ENCODE peak calls at places on chromosomes 5 and 9, in five cellular contexts. X is effector CD4-positive, alpha-beta T cell; W is NCI-H1105 treated with DMSO at 0.1 percent for 48 hours; N is IMR-90; P is GM23248. U is an unnamed sample.

GRCh38 chr5:53645581-53645980 is 85.1 kb downstream of the NDUFS4 start:
- DNase-seq in P (no peak), N (no peak), W (no peak), X (no peak), U (no peak)

GRCh38 chr9:69122086-69122390 is 52.0 kb upstream of the TJP2 start:
- DNase-seq in W (peak), N (peak), X (peak), P (peak), U (no peak)

GRCh38 chr9:137218754-137219271 is 3.2 kb downstream of the RNF208 start:
- DNase-seq in X (no peak), P (peak), N (peak), W (no peak), U (no peak)

GRCh38 chr5:109693535-109694152 is 3.9 kb downstream of the MAN2A1 start:
- DNase-seq in W (no peak), X (no peak), N (peak), P (peak), U (no peak)

GRCh38 chr9:6926436-6926835 is 168.7 kb downstream of the KDM4C start:
- DNase-seq in N (no peak), W (no peak), P (no peak), X (no peak), U (no peak)

GRCh38 chr9:34059231-34059720 is 10.6 kb upstream of the UBAP2 start:
- DNase-seq in X (no peak), N (no peak), W (no peak), P (no peak), U (no peak)

GRCh38 chr5:169895876-169896275 is 84.4 kb downstream of the INSYN2B start:
- DNase-seq in P (peak), W (no peak), N (peak), X (no peak), U (no peak)

GRCh38 chr5:122772446-122772845 is 2.4 kb upstream of the SNX2 start:
- DNase-seq in P (peak), W (no peak), N (peak), X (no peak), U (no peak)

GRCh38 chr9:122463828-122464632 is 13.7 kb downstream of the OR1J1 start:
- DNase-seq in P (no peak), X (no peak), N (no peak), W (peak), U (no peak)

GRCh38 chr9:125509476-125509875 is 197.5 kb downstream of the MAPKAP1 start:
- DNase-seq in W (no peak), N (peak), P (peak), X (no peak), U (peak)

U was measured in AG09309.